ENCODE peak calls at places on chromosomes 2 and 18, in four cellular contexts. J is stomach, W is astrocyte, Z is endodermal cell. M is an unnamed sample.

GRCh38 chr2:137957033-137957432 is 7.2 kb upstream of the HNMT start:
- DNase-seq in J (no peak), Z (no peak), W (peak; percentile 95), M (peak; percentile 98)

GRCh38 chr2:12816379-12817306 is 99.9 kb downstream of the TRIB2 start:
- DNase-seq in Z (no peak), W (peak; percentile 83), J (no peak), M (no peak)

GRCh38 chr2:230893881-230894781 is 29.4 kb downstream of the ITM2C start:
- DNase-seq in Z (peak; percentile 37), J (no peak), W (no peak), M (no peak)

GRCh38 chr2:226443112-226443511 is 356.5 kb downstream of the IRS1 start:
- DNase-seq in J (no peak), Z (no peak), W (no peak), M (no peak)

GRCh38 chr2:169303579-169304285 is 58.6 kb downstream of the LRP2 start:
- DNase-seq in W (no peak), Z (no peak), J (no peak), M (no peak)

GRCh38 chr2:112314856-112315255 is 39.5 kb downstream of the ZC3H6 start:
- DNase-seq in J (no peak), W (no peak), Z (no peak), M (no peak)

GRCh38 chr2:149490296-149490695 is 97.3 kb downstream of the MMADHC start:
- DNase-seq in W (peak; percentile 23), Z (no peak), J (no peak), M (peak; percentile 59)

GRCh38 chr2:16242906-16243305 is 302.6 kb downstream of the MYCN start:
- DNase-seq in W (no peak), Z (no peak), J (no peak), M (no peak)

GRCh38 chr18:34222025-34222395 is 2.7 kb downstream of the NOL4 start:
- DNase-seq in J (no peak), W (no peak), Z (peak; percentile 78), M (no peak)

GRCh38 chr2:100257939-100258338 is 64.4 kb downstream of the LONRF2 start:
- DNase-seq in W (peak; percentile 51), Z (no peak), J (no peak), M (peak; percentile 23)

GRCh38 chr2:184119920-184120820 is 478.2 kb upstream of the ZNF804A start:
- DNase-seq in J (no peak), Z (no peak), W (peak; percentile 33), M (no peak)

GRCh38 chr2:184125867-184126266 is 472.5 kb upstream of the ZNF804A start:
- DNase-seq in W (no peak), Z (no peak), J (no peak), M (no peak)
- TF ChIP-seq CTCF in W (no peak), Z (peak; percentile 56), J (no peak), M (no peak)

DNA sequence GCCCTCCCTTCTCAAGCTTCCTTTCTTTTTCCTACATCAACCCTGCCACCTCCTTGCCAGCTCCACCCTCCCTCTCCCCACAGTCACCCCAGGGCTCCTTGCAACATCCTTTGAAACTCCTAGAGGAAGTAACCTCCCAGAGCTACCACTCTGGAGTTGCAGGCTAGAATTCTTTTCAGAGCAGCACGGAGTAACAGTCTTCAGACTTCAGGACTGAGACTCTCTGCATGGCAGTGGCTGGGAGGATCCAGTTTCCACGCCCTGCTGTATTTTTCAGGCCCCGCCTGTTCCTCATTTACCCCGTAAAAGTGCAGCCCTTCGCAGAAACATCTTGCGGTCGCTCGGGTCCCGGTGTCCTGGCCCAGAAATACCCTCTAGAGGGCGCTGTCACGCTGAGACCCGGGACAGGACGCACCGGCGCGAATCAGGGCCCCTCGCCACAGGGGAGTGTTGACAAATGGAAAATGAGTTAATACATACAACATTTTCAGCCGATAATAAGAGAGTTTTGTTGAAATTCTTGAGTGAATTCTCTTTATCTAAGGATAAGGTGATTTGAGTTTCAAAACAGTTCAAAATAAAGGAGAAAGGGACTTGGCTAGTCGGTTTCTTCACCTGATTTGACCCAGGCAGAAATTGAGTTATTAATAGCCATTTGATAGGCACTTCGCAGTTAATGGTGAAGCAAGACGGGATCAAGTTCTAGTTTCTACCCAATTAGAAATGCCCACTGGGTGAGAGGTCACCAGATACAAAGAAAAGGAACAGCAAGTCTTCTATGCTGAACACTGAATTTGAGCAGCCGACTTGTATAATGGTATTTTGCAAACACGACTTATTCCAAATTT is 18.5 kb upstream of the NTSR2 start:
- DNase-seq in J (peak; percentile 80), W (peak; percentile 60), Z (peak; percentile 96), M (peak; percentile 74)
- H3K4me3 ChIP-seq in J (peak overlapping the region; percentile 11), W (peak overlapping the region; percentile 31), Z (no peak overlapping the region), M (peak overlapping the region; percentile 46)

GRCh38 chr2:9796056-9796792 is 47.0 kb upstream of the TAF1B start:
- DNase-seq in W (no peak), J (no peak), Z (peak; percentile 78), M (no peak)
- TF ChIP-seq CTCF in W (no peak), J (no peak), Z (peak; percentile 64), M (peak; percentile 25)

GRCh38 chr2:9311488-9311887 is 104.9 kb downstream of the ASAP2 start:
- DNase-seq in Z (no peak), J (no peak), W (peak; percentile 92), M (peak; percentile 88)
- H3K4me3 ChIP-seq in Z (no peak overlapping the region), J (no peak overlapping the region), W (no peak overlapping the region), M (no peak overlapping the region)

GRCh38 chr18:58497845-58498244 is 131.0 kb downstream of the ALPK2 start:
- DNase-seq in J (no peak), Z (no peak), W (peak; percentile 33), M (no peak)

GRCh38 chr18:58496231-58496630 is 132.7 kb downstream of the ALPK2 start:
- DNase-seq in Z (no peak), W (peak; percentile 55), J (no peak), M (peak; percentile 84)

GRCh38 chr18:58495202-58495601 is 133.7 kb downstream of the ALPK2 start:
- DNase-seq in W (peak; percentile 49), J (no peak), Z (no peak), M (peak; percentile 66)

GRCh38 chr18:58495634-58496033 is 133.3 kb downstream of the ALPK2 start:
- DNase-seq in J (no peak), Z (no peak), W (no peak), M (peak; percentile 24)

GRCh38 chr18:58496937-58497336 is 132.0 kb downstream of the ALPK2 start:
- DNase-seq in Z (peak; percentile 83), W (no peak), J (no peak), M (no peak)
- TF ChIP-seq CTCF in Z (peak; percentile 91), W (no peak), J (no peak), M (no peak)

GRCh38 chr2:43228782-43229659 is 2.6 kb upstream of the ZFP36L2 start:
- DNase-seq in W (peak; percentile 43), Z (no peak), J (no peak), M (peak; percentile 25)
- H3K4me3 ChIP-seq in W (no peak overlapping the region), Z (no peak overlapping the region), J (no peak overlapping the region), M (no peak overlapping the region)

M was measured in AG10803.